ENCODE peak calls at places on chromosomes 5 and 9, in five cellular contexts. O, V, X, P and J are unnamed samples.

GRCh38 chr9:34986541-34987047 is 3.0 kb upstream of the DNAJB5 start:
- DNase-seq in V (peak), O (no peak), P (no peak), X (peak), J (peak)

GRCh38 chr9:110351009-110351467 is 13.4 kb upstream of the TXNDC8 start:
- DNase-seq in X (no peak), P (no peak), O (peak), V (no peak), J (no peak)

GRCh38 chr5:177984565-177985166 is 11.4 kb downstream of the PROP1 start:
- DNase-seq in V (no peak), P (no peak), O (no peak), X (no peak), J (no peak)

GRCh38 chr5:120465281-120465961 is 1.3 kb downstream of the PRR16 start:
- DNase-seq in P (peak), X (peak), V (no peak), O (peak), J (peak)

GRCh38 chr5:32780508-32780919 is 69.4 kb downstream of the NPR3 start:
- DNase-seq in X (no peak), P (no peak), O (no peak), V (no peak), J (no peak)

GRCh38 chr5:74636149-74636548 is 4.4 kb downstream of the ENC1 start:
- DNase-seq in X (no peak), V (no peak), P (no peak), O (no peak), J (no peak)

GRCh38 chr5:92885950-92886349 is 695.1 kb downstream of the NR2F1-AS1 start:
- DNase-seq in X (no peak), V (no peak), O (no peak), P (no peak), J (peak)

GRCh38 chr9:82524407-82524806 is 535.8 kb downstream of the SPATA31D1 start:
- DNase-seq in P (no peak), X (no peak), O (no peak), V (no peak), J (no peak)

GRCh38 chr9:136133191-136133958 is 14.7 kb upstream of the TMEM250 start:
- DNase-seq in O (peak), P (no peak), V (no peak), X (peak), J (no peak)

GRCh38 chr9:127360829-127361228 is 36.1 kb upstream of the SLC2A8 start:
- DNase-seq in O (peak), V (no peak), X (no peak), P (no peak), J (no peak)

GRCh38 chr5:149453618-149454415 is 74.7 kb upstream of the IL17B start:
- DNase-seq in X (peak), V (no peak), P (no peak), O (no peak), J (no peak)

GRCh38 chr9:114299286-114300152 is 23.4 kb upstream of the ORM1 start:
- DNase-seq in X (no peak), V (no peak), P (peak), O (no peak), J (no peak)

GRCh38 chr5:9513825-9514224 is 32.0 kb downstream of the SEMA5A start:
- DNase-seq in X (no peak), O (peak), V (no peak), P (no peak), J (peak)

GRCh38 chr5:180831139-180832080 is 28.8 kb upstream of the MGAT1 start:
- DNase-seq in X (peak), V (peak), P (peak), O (peak), J (peak)

GRCh38 chr9:33651125-33651524 is 127.1 kb downstream of the ANKRD18B start:
- DNase-seq in X (no peak), V (no peak), O (no peak), P (no peak), J (no peak)

GRCh38 chr5:82560546-82560945 is 282.4 kb upstream of the RPS23 start:
- DNase-seq in X (no peak), V (no peak), O (no peak), P (no peak), J (no peak)

GRCh38 chr5:65326912-65327311 is 154.8 kb downstream of the ADAMTS6 start:
- DNase-seq in X (no peak), P (no peak), V (no peak), O (peak), J (no peak)

GRCh38 chr9:32490601-32491000 is 35.4 kb downstream of the RIGI start:
- DNase-seq in P (no peak), X (no peak), V (no peak), O (no peak), J (no peak)

GRCh38 chr5:84411832-84412605 is 27.3 kb upstream of the EDIL3 start:
- DNase-seq in O (peak), V (no peak), X (no peak), P (no peak), J (no peak)

GRCh38 chr5:126450388-126450787 is 27.2 kb downstream of the GRAMD2B start:
- DNase-seq in P (no peak), O (peak), V (no peak), X (no peak), J (no peak)

GRCh38 chr5:44833249-44833648 is 24.5 kb downstream of the MRPS30 start:
- DNase-seq in O (no peak), V (no peak), X (no peak), P (no peak), J (no peak)

GRCh38 chr5:39513236-39513635 is 88.5 kb upstream of the DAB2 start:
- DNase-seq in O (peak), P (no peak), X (no peak), V (no peak), J (no peak)

GRCh38 chr9:4080889-4081548 is 218.8 kb downstream of the GLIS3 start:
- DNase-seq in O (no peak), V (no peak), X (no peak), P (no peak), J (peak)

GRCh38 chr9:38118862-38119435 is 49.9 kb upstream of the SHB start:
- DNase-seq in V (no peak), X (no peak), O (no peak), P (peak), J (no peak)

GRCh38 chr9:112194969-112195431 is 19.9 kb upstream of the SUSD1 start:
- DNase-seq in P (no peak), O (peak), V (no peak), X (no peak), J (no peak)

GRCh38 chr5:57818397-57818796 is 335.8 kb upstream of the ACTBL2 start:
- DNase-seq in P (no peak), O (no peak), V (no peak), X (no peak), J (no peak)